ENCODE peak calls at places on chromosomes 2 and 18, in nine cellular contexts. One of them, this sample, is unnamed.
A peak's percentile ranks its signal among the peaks of the same experiment; 100 is the strongest.

GRCh38 chr2:147394179-147394790 is 450.5 kb upstream of the ACVR2A start:
- DNase-seq in HCT116: no peak
- DNase-seq in testis: no peak
- DNase-seq in ovary: no peak
- DNase-seq in psoas muscle: no peak
- DNase-seq in lower lobe of right lung: no peak
- DNase-seq in aorta: no peak
- DNase-seq in mesendoderm: no peak
- DNase-seq in breast epithelium: no peak
- DNase-seq in this sample: no peak

GRCh38 chr2:117360586-117360985 is 453.9 kb upstream of the DDX18 start:
- DNase-seq in HCT116: no peak
- DNase-seq in testis: no peak
- DNase-seq in ovary: no peak
- DNase-seq in psoas muscle: no peak
- DNase-seq in lower lobe of right lung: no peak
- DNase-seq in aorta: no peak
- DNase-seq in mesendoderm: peak; percentile 9
- DNase-seq in breast epithelium: no peak
- DNase-seq in this sample: no peak

GRCh38 chr2:7338961-7339360 is 421.7 kb downstream of the RNF144A start:
- DNase-seq in HCT116: no peak
- DNase-seq in testis: no peak
- DNase-seq in ovary: no peak
- DNase-seq in psoas muscle: no peak
- DNase-seq in lower lobe of right lung: no peak
- DNase-seq in aorta: no peak
- DNase-seq in mesendoderm: no peak
- DNase-seq in breast epithelium: no peak
- DNase-seq in this sample: no peak

GRCh38 chr2:133710613-133711012 is 142.3 kb upstream of the NCKAP5 start:
- DNase-seq in HCT116: no peak
- DNase-seq in testis: no peak
- DNase-seq in ovary: no peak
- DNase-seq in psoas muscle: no peak
- DNase-seq in lower lobe of right lung: no peak
- DNase-seq in aorta: no peak
- DNase-seq in mesendoderm: no peak
- DNase-seq in breast epithelium: no peak
- DNase-seq in this sample: no peak

GRCh38 chr2:238313289-238313990 is 6.9 kb upstream of the TRAF3IP1 start:
- DNase-seq in HCT116: no peak
- DNase-seq in testis: no peak
- DNase-seq in ovary: no peak
- DNase-seq in psoas muscle: no peak
- DNase-seq in lower lobe of right lung: no peak
- DNase-seq in aorta: no peak
- DNase-seq in mesendoderm: no peak
- DNase-seq in breast epithelium: no peak
- DNase-seq in this sample: no peak

GRCh38 chr18:7941533-7941932 is 374.4 kb downstream of the PTPRM start:
- DNase-seq in HCT116: no peak
- DNase-seq in testis: peak; percentile 19
- DNase-seq in ovary: no peak
- DNase-seq in psoas muscle: peak; percentile 61
- DNase-seq in lower lobe of right lung: peak; percentile 65
- DNase-seq in aorta: no peak
- DNase-seq in mesendoderm: no peak
- DNase-seq in breast epithelium: peak; percentile 61
- DNase-seq in this sample: no peak

GRCh38 chr2:85536479-85536878 is 2.5 kb upstream of the MAT2A start:
- DNase-seq in HCT116: no peak
- DNase-seq in testis: no peak
- DNase-seq in ovary: no peak
- DNase-seq in psoas muscle: no peak
- DNase-seq in lower lobe of right lung: no peak
- DNase-seq in aorta: no peak
- DNase-seq in mesendoderm: no peak
- DNase-seq in breast epithelium: no peak
- DNase-seq in this sample: no peak

GRCh38 chr2:118249531-118249930 is 161.3 kb downstream of the INSIG2 start:
- DNase-seq in HCT116: no peak
- DNase-seq in testis: no peak
- DNase-seq in ovary: no peak
- DNase-seq in psoas muscle: no peak
- DNase-seq in lower lobe of right lung: no peak
- DNase-seq in aorta: no peak
- DNase-seq in mesendoderm: peak; percentile 81
- DNase-seq in breast epithelium: no peak
- DNase-seq in this sample: no peak

GRCh38 chr18:48942554-48943261 is 8.1 kb downstream of the SMAD7 start:
- DNase-seq in HCT116: peak; percentile 91
- DNase-seq in testis: no peak
- DNase-seq in ovary: no peak
- DNase-seq in psoas muscle: peak; percentile 52
- DNase-seq in lower lobe of right lung: no peak
- DNase-seq in aorta: no peak
- DNase-seq in mesendoderm: peak; percentile 81
- DNase-seq in breast epithelium: no peak
- DNase-seq in this sample: peak; percentile 28

GRCh38 chr18:666177-666576 is 8.7 kb downstream of the TYMS start:
- DNase-seq in HCT116: no peak
- DNase-seq in testis: no peak
- DNase-seq in ovary: no peak
- DNase-seq in psoas muscle: no peak
- DNase-seq in lower lobe of right lung: no peak
- DNase-seq in aorta: no peak
- DNase-seq in mesendoderm: peak; percentile 38
- DNase-seq in breast epithelium: no peak
- DNase-seq in this sample: peak; percentile 64

GRCh38 chr2:206693399-206694137 is 24.6 kb downstream of the DYTN start:
- DNase-seq in HCT116: peak; percentile 75
- DNase-seq in testis: peak; percentile 49
- DNase-seq in ovary: no peak
- DNase-seq in psoas muscle: no peak
- DNase-seq in lower lobe of right lung: no peak
- DNase-seq in aorta: no peak
- DNase-seq in mesendoderm: peak; percentile 82
- DNase-seq in breast epithelium: no peak
- DNase-seq in this sample: peak; percentile 36

GRCh38 chr2:24659862-24660261 is 133.3 kb downstream of the PTRHD1 start:
- DNase-seq in HCT116: no peak
- DNase-seq in testis: no peak
- DNase-seq in ovary: no peak
- DNase-seq in psoas muscle: no peak
- DNase-seq in lower lobe of right lung: no peak
- DNase-seq in aorta: no peak
- DNase-seq in mesendoderm: no peak
- DNase-seq in breast epithelium: no peak
- DNase-seq in this sample: no peak

GRCh38 chr2:182615036-182615435 is 101.0 kb upstream of the DNAJC10 start:
- DNase-seq in HCT116: no peak
- DNase-seq in testis: no peak
- DNase-seq in ovary: no peak
- DNase-seq in psoas muscle: no peak
- DNase-seq in lower lobe of right lung: no peak
- DNase-seq in aorta: no peak
- DNase-seq in mesendoderm: no peak
- DNase-seq in breast epithelium: no peak
- DNase-seq in this sample: no peak

GRCh38 chr2:185738679-185739472 is at the start of gene FSIP2:
- DNase-seq in HCT116: no peak
- DNase-seq in testis: peak; percentile 87
- DNase-seq in ovary: peak; percentile 37
- DNase-seq in psoas muscle: peak; percentile 59
- DNase-seq in lower lobe of right lung: peak; percentile 54
- DNase-seq in aorta: peak; percentile 85
- DNase-seq in mesendoderm: peak; percentile 95
- DNase-seq in breast epithelium: peak; percentile 62
- DNase-seq in this sample: peak; percentile 89

GRCh38 chr18:46174317-46175039 is 70.3 kb downstream of the HAUS1 start:
- DNase-seq in HCT116: no peak
- DNase-seq in testis: peak; percentile 47
- DNase-seq in ovary: peak; percentile 47
- DNase-seq in psoas muscle: peak; percentile 51
- DNase-seq in lower lobe of right lung: peak; percentile 55
- DNase-seq in aorta: peak; percentile 79
- DNase-seq in mesendoderm: peak; percentile 71
- DNase-seq in breast epithelium: no peak
- DNase-seq in this sample: peak; percentile 82

GRCh38 chr2:112831956-112832567 is 4.5 kb downstream of the IL1B start:
- DNase-seq in HCT116: no peak
- DNase-seq in testis: no peak
- DNase-seq in ovary: no peak
- DNase-seq in psoas muscle: no peak
- DNase-seq in lower lobe of right lung: no peak
- DNase-seq in aorta: no peak
- DNase-seq in mesendoderm: no peak
- DNase-seq in breast epithelium: no peak
- DNase-seq in this sample: no peak

GRCh38 chr2:128756372-128756730 is 437.7 kb upstream of the HS6ST1 start:
- DNase-seq in HCT116: no peak
- DNase-seq in testis: no peak
- DNase-seq in ovary: no peak
- DNase-seq in psoas muscle: no peak
- DNase-seq in lower lobe of right lung: no peak
- DNase-seq in aorta: no peak
- DNase-seq in mesendoderm: no peak
- DNase-seq in breast epithelium: no peak
- DNase-seq in this sample: no peak

GRCh38 chr2:42025151-42025582 is 22.7 kb upstream of the PKDCC start:
- DNase-seq in HCT116: no peak
- DNase-seq in testis: peak; percentile 80
- DNase-seq in ovary: peak; percentile 82
- DNase-seq in psoas muscle: peak; percentile 29
- DNase-seq in lower lobe of right lung: no peak
- DNase-seq in aorta: no peak
- DNase-seq in mesendoderm: peak; percentile 93
- DNase-seq in breast epithelium: peak; percentile 58
- DNase-seq in this sample: peak; percentile 55

GRCh38 chr2:58484201-58484600 is 243.1 kb upstream of the FANCL start:
- DNase-seq in HCT116: no peak
- DNase-seq in testis: no peak
- DNase-seq in ovary: no peak
- DNase-seq in psoas muscle: no peak
- DNase-seq in lower lobe of right lung: no peak
- DNase-seq in aorta: no peak
- DNase-seq in mesendoderm: no peak
- DNase-seq in breast epithelium: no peak
- DNase-seq in this sample: no peak

GRCh38 chr2:155689791-155690190 is 642.7 kb downstream of the NR4A2 start:
- DNase-seq in HCT116: no peak
- DNase-seq in testis: no peak
- DNase-seq in ovary: no peak
- DNase-seq in psoas muscle: no peak
- DNase-seq in lower lobe of right lung: no peak
- DNase-seq in aorta: no peak
- DNase-seq in mesendoderm: no peak
- DNase-seq in breast epithelium: no peak
- DNase-seq in this sample: no peak

GRCh38 chr18:55998071-55998522 is 410.1 kb upstream of the TCF4 start:
- DNase-seq in HCT116: no peak
- DNase-seq in testis: no peak
- DNase-seq in ovary: peak; percentile 40
- DNase-seq in psoas muscle: no peak
- DNase-seq in lower lobe of right lung: no peak
- DNase-seq in aorta: no peak
- DNase-seq in mesendoderm: peak; percentile 67
- DNase-seq in breast epithelium: no peak
- DNase-seq in this sample: peak; percentile 16

GRCh38 chr2:226467633-226468032 is 332.0 kb downstream of the IRS1 start:
- DNase-seq in HCT116: no peak
- DNase-seq in testis: no peak
- DNase-seq in ovary: no peak
- DNase-seq in psoas muscle: no peak
- DNase-seq in lower lobe of right lung: no peak
- DNase-seq in aorta: no peak
- DNase-seq in mesendoderm: no peak
- DNase-seq in breast epithelium: no peak
- DNase-seq in this sample: no peak

GRCh38 chr2:15602393-15602792 is 10.7 kb downstream of the DDX1 start:
- DNase-seq in HCT116: no peak
- DNase-seq in testis: no peak
- DNase-seq in ovary: no peak
- DNase-seq in psoas muscle: no peak
- DNase-seq in lower lobe of right lung: no peak
- DNase-seq in aorta: no peak
- DNase-seq in mesendoderm: no peak
- DNase-seq in breast epithelium: no peak
- DNase-seq in this sample: no peak
- H3K36me3 ChIP-seq in HCT116: peaks cover 84% of the 10 kb centered on the region
- H3K36me3 ChIP-seq in testis: no peaks in the 10 kb centered on the region
- H3K36me3 ChIP-seq in ovary: no peaks in the 10 kb centered on the region
- H3K36me3 ChIP-seq in psoas muscle: peaks cover 16% of the 10 kb centered on the region
- H3K36me3 ChIP-seq in lower lobe of right lung: peaks cover 100% of the 10 kb centered on the region
- H3K36me3 ChIP-seq in aorta: peaks cover 11% of the 10 kb centered on the region
- H3K36me3 ChIP-seq in mesendoderm: peaks cover 11% of the 10 kb centered on the region
- H3K36me3 ChIP-seq in breast epithelium: peaks cover 29% of the 10 kb centered on the region
- H3K36me3 ChIP-seq in this sample: peaks cover 49% of the 10 kb centered on the region

GRCh38 chr2:216142540-216142939 is 33.4 kb downstream of the XRCC5 start:
- DNase-seq in HCT116: no peak
- DNase-seq in testis: no peak
- DNase-seq in ovary: no peak
- DNase-seq in psoas muscle: no peak
- DNase-seq in lower lobe of right lung: no peak
- DNase-seq in aorta: no peak
- DNase-seq in mesendoderm: no peak
- DNase-seq in breast epithelium: no peak
- DNase-seq in this sample: no peak
- H3K36me3 ChIP-seq in HCT116: peaks cover 68% of the 10 kb centered on the region
- H3K36me3 ChIP-seq in testis: no peaks in the 10 kb centered on the region
- H3K36me3 ChIP-seq in ovary: no peaks in the 10 kb centered on the region
- H3K36me3 ChIP-seq in psoas muscle: peaks cover 22% of the 10 kb centered on the region
- H3K36me3 ChIP-seq in lower lobe of right lung: peaks cover 100% of the 10 kb centered on the region
- H3K36me3 ChIP-seq in aorta: peaks cover 16% of the 10 kb centered on the region
- H3K36me3 ChIP-seq in mesendoderm: peaks cover 26% of the 10 kb centered on the region
- H3K36me3 ChIP-seq in breast epithelium: peaks cover 25% of the 10 kb centered on the region
- H3K36me3 ChIP-seq in this sample: peaks cover 52% of the 10 kb centered on the region

GRCh38 chr18:2758309-2758708 is 88.5 kb upstream of the EMILIN2 start:
- DNase-seq in HCT116: no peak
- DNase-seq in testis: no peak
- DNase-seq in ovary: no peak
- DNase-seq in psoas muscle: no peak
- DNase-seq in lower lobe of right lung: no peak
- DNase-seq in aorta: no peak
- DNase-seq in mesendoderm: no peak
- DNase-seq in breast epithelium: no peak
- DNase-seq in this sample: no peak
- H3K36me3 ChIP-seq in HCT116: peaks cover 22% of the 10 kb centered on the region
- H3K36me3 ChIP-seq in testis: no peaks in the 10 kb centered on the region
- H3K36me3 ChIP-seq in ovary: no peaks in the 10 kb centered on the region
- H3K36me3 ChIP-seq in psoas muscle: no peaks in the 10 kb centered on the region
- H3K36me3 ChIP-seq in lower lobe of right lung: peaks cover 78% of the 10 kb centered on the region
- H3K36me3 ChIP-seq in aorta: no peaks in the 10 kb centered on the region
- H3K36me3 ChIP-seq in mesendoderm: peaks cover 1% of the 10 kb centered on the region
- H3K36me3 ChIP-seq in breast epithelium: peaks cover 12% of the 10 kb centered on the region
- H3K36me3 ChIP-seq in this sample: no peaks in the 10 kb centered on the region

DNA sequence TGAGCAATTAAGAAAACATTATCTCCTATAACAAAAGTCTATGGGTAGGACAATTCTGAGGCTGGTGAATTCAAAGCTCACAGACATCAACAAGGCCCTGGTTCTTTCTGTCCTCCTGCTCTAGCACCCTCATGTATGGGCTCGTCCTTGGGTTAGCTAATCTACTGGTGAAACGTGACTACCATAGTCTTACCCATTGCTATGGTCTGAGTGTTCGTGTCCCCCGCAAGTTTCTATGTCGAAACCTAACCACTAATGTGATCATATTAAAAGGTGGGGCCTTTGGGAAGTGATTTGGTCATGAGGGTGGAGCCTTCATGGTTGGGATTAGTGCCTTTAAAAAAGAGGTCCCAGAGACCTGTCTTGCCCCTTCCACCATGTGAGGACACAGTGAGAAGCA is 564.7 kb downstream of the TNS1 start:
- DNase-seq in HCT116: no peak
- DNase-seq in testis: no peak
- DNase-seq in ovary: no peak
- DNase-seq in psoas muscle: no peak
- DNase-seq in lower lobe of right lung: no peak
- DNase-seq in aorta: no peak
- DNase-seq in mesendoderm: no peak
- DNase-seq in breast epithelium: no peak
- DNase-seq in this sample: no peak
- H3K36me3 ChIP-seq in HCT116: no peaks in the 10 kb centered on the region
- H3K36me3 ChIP-seq in testis: no peaks in the 10 kb centered on the region
- H3K36me3 ChIP-seq in ovary: no peaks in the 10 kb centered on the region
- H3K36me3 ChIP-seq in psoas muscle: no peaks in the 10 kb centered on the region
- H3K36me3 ChIP-seq in lower lobe of right lung: no peaks in the 10 kb centered on the region
- H3K36me3 ChIP-seq in aorta: no peaks in the 10 kb centered on the region
- H3K36me3 ChIP-seq in mesendoderm: no peaks in the 10 kb centered on the region
- H3K36me3 ChIP-seq in breast epithelium: no peaks in the 10 kb centered on the region
- H3K36me3 ChIP-seq in this sample: no peaks in the 10 kb centered on the region

This sample was measured in H7.